ENCODE peak calls at places on chromosomes 5 and 9, in ten cellular contexts. N, S, P, Y, Q, L, J, H, U and O are unnamed samples.

GRCh38 chr5:52709171-52709925 is 78.4 kb upstream of the ITGA1 start:
- DNase-seq in P (peak), H (peak), S (no peak), U (no peak), Y (no peak), N (no peak), L (no peak), Q (peak), J (no peak), O (no peak)

GRCh38 chr5:13909271-13909670 is 35.2 kb downstream of the DNAH5 start:
- DNase-seq in S (no peak), U (no peak), Q (no peak), N (no peak), H (no peak), L (no peak), P (no peak), Y (no peak), J (no peak), O (no peak)

GRCh38 chr5:55303238-55303690 is 4.2 kb downstream of the DHX29 start:
- DNase-seq in Y (no peak), N (peak), U (no peak), S (no peak), L (no peak), P (no peak), J (no peak), Q (no peak), H (peak), O (no peak)

GRCh38 chr9:94084314-94084713 is at the start of gene PTPDC1:
- DNase-seq in S (no peak), Q (no peak), H (no peak), J (no peak), L (no peak), U (no peak), N (no peak), P (no peak), Y (no peak), O (peak)

GRCh38 chr9:94639045-94639995 is at the start of gene FBP1:
- DNase-seq in N (no peak), Y (peak), U (peak), S (peak), J (peak), Q (peak), L (peak), H (peak), P (peak), O (no peak)

GRCh38 chr9:87441251-87441650 is 56.4 kb upstream of the DAPK1 start:
- DNase-seq in Y (no peak), N (peak), H (no peak), Q (no peak), J (no peak), S (no peak), U (no peak), P (no peak), L (no peak), O (no peak)

GRCh38 chr5:97365173-97365845 is 182.3 kb upstream of the RIOK2 start:
- DNase-seq in N (no peak), S (no peak), L (no peak), J (no peak), H (no peak), Q (no peak), U (no peak), P (no peak), Y (no peak), O (no peak)

GRCh38 chr5:179393078-179393477 is 47.8 kb upstream of the ADAMTS2 start:
- DNase-seq in N (peak), S (no peak), L (no peak), U (no peak), Q (no peak), J (no peak), H (no peak), P (no peak), Y (no peak), O (no peak)

GRCh38 chr5:155631116-155631515 is 617.6 kb downstream of the KIF4B start:
- DNase-seq in P (no peak), U (no peak), S (no peak), Q (no peak), L (no peak), N (peak), H (no peak), Y (no peak), J (no peak), O (no peak)

GRCh38 chr5:176625966-176626875 is 4.1 kb downstream of the SNCB start:
- DNase-seq in U (no peak), S (no peak), Q (no peak), L (no peak), P (no peak), J (no peak), N (no peak), Y (no peak), H (no peak), O (no peak)

GRCh38 chr5:176540476-176540899 is 3.3 kb upstream of the RNF44 start:
- DNase-seq in Q (no peak), P (no peak), J (no peak), Y (no peak), U (no peak), N (no peak), S (no peak), L (no peak), H (no peak), O (no peak)

GRCh38 chr9:27110181-27110580 is 1.2 kb downstream of the TEK start:
- DNase-seq in S (no peak), J (no peak), Q (no peak), U (no peak), N (no peak), L (no peak), H (no peak), Y (no peak), P (no peak), O (no peak)

GRCh38 chr5:175689147-175689991 is 31.5 kb downstream of the HRH2 start:
- DNase-seq in S (no peak), L (peak), J (no peak), P (no peak), U (peak), N (no peak), Q (no peak), Y (no peak), H (peak), O (no peak)

GRCh38 chr5:155064580-155064979 is 51.0 kb downstream of the KIF4B start:
- DNase-seq in Y (no peak), H (no peak), L (no peak), U (no peak), Q (peak), N (no peak), J (no peak), P (peak), S (no peak), O (no peak)

GRCh38 chr9:5231212-5231611 is at the start of gene INSL4:
- DNase-seq in J (no peak), Q (no peak), S (no peak), L (no peak), H (no peak), Y (no peak), P (no peak), N (no peak), U (no peak), O (no peak)

GRCh38 chr9:75775966-75776691 is 114.3 kb upstream of the PCSK5 start:
- DNase-seq in P (no peak), U (no peak), L (no peak), Q (no peak), Y (no peak), N (no peak), S (no peak), J (no peak), H (no peak), O (no peak)

GRCh38 chr9:114278881-114279570 is 43.9 kb upstream of the ORM1 start:
- DNase-seq in H (peak), U (peak), L (peak), S (no peak), N (no peak), P (no peak), J (no peak), Y (no peak), Q (no peak), O (no peak)

GRCh38 chr9:89213481-89213880 is 34.9 kb upstream of the SHC3 start:
- DNase-seq in S (no peak), H (no peak), U (no peak), N (no peak), Q (no peak), L (no peak), P (no peak), Y (no peak), J (no peak), O (no peak)

GRCh38 chr9:90268613-90269012 is 374.0 kb downstream of the DIRAS2 start:
- DNase-seq in J (no peak), Q (no peak), Y (no peak), P (no peak), N (no peak), L (no peak), S (no peak), U (no peak), H (no peak), O (no peak)

GRCh38 chr5:94433393-94434149 is 184.8 kb downstream of the KIAA0825 start:
- DNase-seq in Y (peak), U (no peak), P (no peak), L (no peak), J (no peak), H (peak), S (no peak), N (peak), Q (no peak), O (peak)

GRCh38 chr9:82606761-82607382 is 456.1 kb downstream of the RASEF start:
- DNase-seq in U (no peak), H (peak), J (no peak), N (no peak), L (no peak), Y (peak), P (peak), S (no peak), Q (peak), O (peak)

GRCh38 chr5:82834151-82834550 is 243.0 kb downstream of the TMEM167A start:
- DNase-seq in Y (no peak), N (no peak), Q (no peak), S (no peak), H (no peak), U (no peak), P (no peak), J (no peak), L (no peak), O (no peak)